ENCODE peak calls at places on chromosomes 1 and 21, in nine cellular contexts. O is lung; W is OCI-LY7; D is adrenal gland; K is CD4-positive, alpha-beta memory T cell; F is H1; J is CD8-positive, alpha-beta memory T cell; Z is substantia nigra; Y is pancreas. T is an unnamed sample.
A peak's percentile ranks its signal among the peaks of the same experiment; 100 is the strongest.

GRCh38 chr1:222546091-222546490 is 1.8 kb downstream of the HHIPL2 start:
- DNase-seq in O (no peak), W (no peak), D (no peak), K (no peak), F (no peak), J (no peak), Z (no peak), Y (no peak), T (no peak)

GRCh38 chr1:56710646-56711045 is 65.5 kb downstream of the PRKAA2 start:
- DNase-seq in O (no peak), W (no peak), D (no peak), K (no peak), F (no peak), J (no peak), Z (no peak), Y (no peak), T (no peak)

GRCh38 chr1:183676515-183677189 is 23.5 kb upstream of the APOBEC4 start:
- DNase-seq in O (no peak), W (no peak), D (no peak), K (no peak), F (no peak), J (no peak), Z (no peak), Y (no peak), T (no peak)

GRCh38 chr1:46983416-46983815 is 40.1 kb upstream of the CYP4X1 start:
- DNase-seq in O (no peak), W (no peak), D (no peak), K (no peak), F (no peak), J (no peak), Z (no peak), Y (no peak), T (no peak)

GRCh38 chr1:46198026-46198826 is at the start of gene POMGNT1:
- DNase-seq in O (peak; percentile 65), W (peak; percentile 76), D (peak; percentile 56), K (peak; percentile 73), F (no peak), J (peak; percentile 68), Z (peak; percentile 37), Y (peak; percentile 62), T (peak; percentile 72)

GRCh38 chr1:234768171-234768568 is 158.2 kb upstream of the IRF2BP2 start:
- DNase-seq in O (no peak), W (no peak), D (no peak), K (no peak), F (no peak), J (no peak), Z (no peak), Y (no peak), T (no peak)

GRCh38 chr1:174209347-174210187 is 50.2 kb downstream of the RABGAP1L start:
- DNase-seq in O (no peak), W (no peak), D (no peak), K (no peak), F (no peak), J (no peak), Z (no peak), Y (no peak), T (no peak)

GRCh38 chr1:1407101-1407956 is at the start of gene MRPL20:
- DNase-seq in O (peak; percentile 95), W (peak; percentile 95), D (peak; percentile 93), K (peak; percentile 95), F (peak; percentile 61), J (peak; percentile 95), Z (peak; percentile 93), Y (peak; percentile 89), T (peak; percentile 95)

GRCh38 chr1:76161451-76161850 is 86.9 kb downstream of the ST6GALNAC3 start:
- DNase-seq in O (no peak), W (no peak), D (no peak), K (no peak), F (no peak), J (no peak), Z (no peak), Y (no peak), T (no peak)

GRCh38 chr1:10980094-10980577 is 32.3 kb upstream of the TARDBP start:
- DNase-seq in O (peak; percentile 82), W (no peak), D (peak; percentile 82), K (no peak), F (peak; percentile 80), J (no peak), Z (peak; percentile 79), Y (peak; percentile 94), T (no peak)

GRCh38 chr1:230173176-230173575 is 106.1 kb downstream of the GALNT2 start:
- DNase-seq in O (no peak), W (no peak), D (no peak), K (no peak), F (no peak), J (no peak), Z (no peak), Y (no peak), T (no peak)

GRCh38 chr1:7111855-7112254 is 326.6 kb downstream of the CAMTA1 start:
- DNase-seq in O (no peak), W (no peak), D (no peak), K (no peak), F (no peak), J (no peak), Z (no peak), Y (no peak), T (no peak)

GRCh38 chr1:20072771-20073170 is 2.8 kb downstream of the PLA2G5 start:
- DNase-seq in O (no peak), W (no peak), D (peak; percentile 68), K (no peak), F (no peak), J (no peak), Z (no peak), Y (no peak), T (no peak)

GRCh38 chr1:18581420-18581880 is 49.2 kb upstream of the PAX7 start:
- DNase-seq in O (no peak), W (peak; percentile 56), D (no peak), K (no peak), F (no peak), J (no peak), Z (peak; percentile 19), Y (no peak), T (no peak)

GRCh38 chr1:115317101-115318012 is 20.7 kb downstream of the NGF start:
- DNase-seq in O (peak; percentile 53), W (no peak), D (no peak), K (no peak), F (no peak), J (no peak), Z (no peak), Y (no peak), T (no peak)

GRCh38 chr21:38241029-38241740 is 15.6 kb upstream of the KCNJ15 start:
- DNase-seq in O (no peak), W (no peak), D (no peak), K (no peak), F (no peak), J (no peak), Z (no peak), Y (peak; percentile 13), T (no peak)

GRCh38 chr1:167122121-167122480 is 28.2 kb downstream of the STYXL2 start:
- DNase-seq in O (no peak), W (no peak), D (no peak), K (no peak), F (no peak), J (no peak), Z (no peak), Y (no peak), T (no peak)
- H3K27ac ChIP-seq in O (no peak overlapping the region), W (no peak overlapping the region), D (no peak overlapping the region), K (no peak overlapping the region), F (no peak overlapping the region), J (no peak overlapping the region), Z (no peak overlapping the region), Y (no peak overlapping the region), T (no peak overlapping the region)

GRCh38 chr1:93594603-93594880 is 87.1 kb downstream of the BCAR3 start:
- DNase-seq in O (no peak), W (no peak), D (no peak), K (no peak), F (no peak), J (no peak), Z (no peak), Y (no peak), T (no peak)
- H3K27ac ChIP-seq in O (no peak overlapping the region), W (no peak overlapping the region), D (no peak overlapping the region), K (no peak overlapping the region), F (no peak overlapping the region), J (no peak overlapping the region), Z (no peak overlapping the region), Y (peak overlapping the region; percentile 93), T (no peak overlapping the region)

GRCh38 chr1:4177425-4178150 is 277.5 kb upstream of the C1orf174 start:
- DNase-seq in O (peak; percentile 21), W (peak; percentile 53), D (no peak), K (no peak), F (no peak), J (no peak), Z (no peak), Y (no peak), T (no peak)
- H3K27ac ChIP-seq in O (no peak overlapping the region), W (no peak overlapping the region), D (no peak overlapping the region), K (no peak overlapping the region), F (no peak overlapping the region), J (no peak overlapping the region), Z (no peak overlapping the region), Y (no peak overlapping the region), T (no peak overlapping the region)

GRCh38 chr1:145995964-145996432 is 381 bp downstream of the TXNIP start:
- DNase-seq in O (no peak), W (no peak), D (peak; percentile 31), K (no peak), F (no peak), J (no peak), Z (no peak), Y (no peak), T (no peak)

GRCh38 chr1:145996433-145997155 is at the start of gene TXNIP:
- DNase-seq in O (peak; percentile 99), W (peak; percentile 95), D (peak; percentile 99), K (peak; percentile 92), F (peak; percentile 76), J (peak; percentile 89), Z (peak; percentile 99), Y (peak; percentile 99), T (peak; percentile 91)

GRCh38 chr1:145997156-145998023 is 1.0 kb upstream of the TXNIP start:
- DNase-seq in O (no peak), W (peak; percentile 75), D (peak; percentile 35), K (peak; percentile 77), F (no peak), J (peak; percentile 41), Z (no peak), Y (no peak), T (peak; percentile 52)

GRCh38 chr1:146001734-146002133 is 5.4 kb upstream of the TXNIP start:
- DNase-seq in O (no peak), W (no peak), D (no peak), K (no peak), F (no peak), J (no peak), Z (no peak), Y (no peak), T (no peak)

DNA sequence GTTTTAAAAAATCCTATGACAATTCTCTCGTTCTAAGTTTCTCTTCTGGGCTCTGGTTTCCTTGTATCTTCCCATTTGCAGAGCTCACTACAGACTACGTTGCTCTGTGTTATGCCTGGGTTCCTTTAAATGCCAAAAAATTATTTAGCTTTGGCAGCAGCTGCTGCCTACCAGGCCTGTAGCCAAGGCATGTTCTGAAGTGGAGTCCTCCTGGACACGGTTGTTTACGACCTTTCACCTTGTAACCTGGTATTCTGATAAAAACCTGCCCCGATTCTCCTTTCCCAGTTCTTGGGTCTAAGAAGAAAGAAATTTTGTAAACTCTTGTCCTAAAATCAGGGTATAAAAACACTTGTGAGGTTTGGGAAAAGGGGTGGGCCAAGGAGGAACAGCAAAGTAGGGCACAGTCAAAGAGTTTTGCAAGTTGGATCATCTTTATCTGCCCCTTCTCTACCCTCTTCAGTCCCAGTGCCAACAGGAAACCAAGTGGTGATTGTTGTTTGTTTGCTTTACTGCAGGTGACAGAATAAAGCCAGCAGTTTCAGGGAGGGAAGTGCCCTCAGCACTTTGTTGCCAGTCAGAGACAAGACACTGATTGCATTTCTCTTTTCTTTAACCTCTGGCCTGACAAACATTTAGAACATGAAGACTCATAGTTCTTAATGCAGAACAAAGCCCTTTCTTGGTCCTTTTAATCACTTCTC is 3.1 kb upstream of the TXNIP start:
- DNase-seq in O (no peak), W (peak; percentile 46), D (peak; percentile 65), K (peak; percentile 56), F (no peak), J (no peak), Z (no peak), Y (peak; percentile 64), T (peak; percentile 30)
- H3K27ac ChIP-seq in O (peak overlapping the region; percentile 92), W (peak overlapping the region; percentile 41), D (peak overlapping the region; percentile 94), K (peak overlapping the region; percentile 75), F (no peak overlapping the region), J (no peak overlapping the region), Z (peak overlapping the region; percentile 10), Y (peak overlapping the region; percentile 96), T (peak overlapping the region; percentile 91)

T was measured in CD4-positive, alpha-beta T cell.